ENCODE peak calls at places on chromosomes 6 and 20, in eight cellular contexts. Z is Peyer's patch, X is right lobe of liver, H is astrocyte, G is AG04449, Y is cardiac fibroblast, D is esophagus squamous epithelium, O is PC-9. N is an unnamed sample.

GRCh38 chr20:48921883-48922867 is 664 bp downstream of the ARFGEF2 start:
- DNase-seq in D (no peak), O (no peak), X (peak; percentile 75), H (peak; percentile 26), Z (no peak), Y (peak; percentile 52), G (no peak), N (no peak)

GRCh38 chr6:52990342-52990741 is 4.7 kb downstream of the GSTA4 start:
- DNase-seq in G (no peak), H (peak; percentile 45), X (no peak), Y (peak; percentile 44), D (no peak), O (no peak), Z (no peak), N (no peak)

GRCh38 chr20:23476015-23476754 is 14.7 kb upstream of the CST8 start:
- DNase-seq in H (no peak), D (no peak), Y (no peak), X (no peak), Z (no peak), O (no peak), G (no peak), N (no peak)

GRCh38 chr20:35739294-35740163 is 2.5 kb downstream of the RBM39 start:
- DNase-seq in Z (no peak), G (no peak), O (no peak), H (peak; percentile 21), D (no peak), Y (peak; percentile 69), X (no peak), N (no peak)

GRCh38 chr6:20946037-20946436 is 411.8 kb downstream of the CDKAL1 start:
- DNase-seq in O (no peak), Z (no peak), H (peak; percentile 69), Y (peak; percentile 50), D (no peak), G (no peak), X (no peak), N (peak; percentile 19)

GRCh38 chr6:131741688-131742393 is 31.0 kb upstream of the CTAGE9 start:
- DNase-seq in G (no peak), D (no peak), O (no peak), Y (no peak), Z (no peak), X (no peak), H (no peak), N (no peak)

GRCh38 chr20:1255675-1256074 is 10.4 kb upstream of the SNPH start:
- DNase-seq in Z (no peak), O (no peak), D (no peak), X (no peak), Y (no peak), H (no peak), G (no peak), N (no peak)

GRCh38 chr20:22584922-22585785 is 782 bp upstream of the FOXA2 start:
- DNase-seq in Z (no peak), O (no peak), G (no peak), D (no peak), Y (no peak), X (peak; percentile 80), H (no peak), N (no peak)

DNA sequence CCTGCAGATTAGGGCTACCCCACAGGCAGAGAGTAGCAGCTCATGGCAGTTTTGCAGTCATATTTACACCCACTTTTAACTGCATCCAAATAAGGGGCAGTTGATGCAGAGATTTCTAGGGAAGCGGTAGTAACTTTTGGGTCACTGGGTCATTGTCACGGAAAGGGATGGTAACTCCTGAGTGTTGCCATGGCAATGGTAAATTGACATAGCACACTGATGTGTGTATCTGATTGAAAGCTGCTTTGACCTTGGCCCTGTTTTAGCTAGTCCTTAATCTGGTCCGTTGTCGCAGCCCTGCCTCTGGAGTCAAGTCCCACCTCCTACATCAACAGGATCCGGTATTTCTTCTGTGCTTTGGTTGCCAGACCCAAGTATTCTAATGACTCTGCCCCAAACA is 199.1 kb upstream of the TCF21 start:
- DNase-seq in X (no peak), H (no peak), Y (no peak), O (no peak), Z (no peak), G (no peak), D (no peak), N (no peak)
- H3K4me3 ChIP-seq in X (no peak overlapping the region), H (no peak overlapping the region), Y (no peak overlapping the region), O (no peak overlapping the region), Z (no peak overlapping the region), G (no peak overlapping the region), D (no peak overlapping the region), N (no peak overlapping the region)

GRCh38 chr6:30744054-30744805 is at the start of gene IER3:
- DNase-seq in D (no peak), O (peak; percentile 93), H (peak; percentile 90), X (peak; percentile 93), Z (peak; percentile 66), G (no peak), Y (peak; percentile 98), N (no peak)
- TF ChIP-seq CTCF in D (peak; percentile 58), O (peak; percentile 51), H (no peak), X (peak; percentile 47), Z (peak; percentile 72), G (peak; percentile 61), Y (peak; percentile 38), N (peak; percentile 75)

GRCh38 chr6:28729501-28730402 is 194.0 kb downstream of the TRIM27 start:
- DNase-seq in Z (no peak), H (no peak), O (no peak), X (no peak), G (no peak), D (no peak), Y (no peak), N (no peak)
- H3K4me3 ChIP-seq in Z (peak overlapping the region; percentile 49), H (no peak overlapping the region), O (peak overlapping the region; percentile 73), X (peak overlapping the region; percentile 52), G (peak overlapping the region; percentile 75), D (peak overlapping the region; percentile 35), Y (no peak overlapping the region), N (peak overlapping the region; percentile 49)

GRCh38 chr6:77930382-77930781 is 277.5 kb downstream of the MEI4 start:
- DNase-seq in Y (no peak), O (no peak), Z (no peak), X (no peak), G (no peak), H (no peak), D (no peak), N (no peak)

GRCh38 chr6:77930945-77931344 is 278.1 kb downstream of the MEI4 start:
- DNase-seq in O (no peak), D (no peak), Y (no peak), X (no peak), Z (no peak), H (no peak), G (no peak), N (no peak)

GRCh38 chr6:77926198-77926752 is 273.4 kb downstream of the MEI4 start:
- DNase-seq in X (no peak), G (no peak), H (no peak), Z (no peak), D (no peak), Y (peak; percentile 11), O (no peak), N (no peak)
- TF ChIP-seq CTCF in X (peak; percentile 52), G (no peak), H (no peak), Z (peak; percentile 46), D (no peak), Y (no peak), O (no peak), N (no peak)

DNA sequence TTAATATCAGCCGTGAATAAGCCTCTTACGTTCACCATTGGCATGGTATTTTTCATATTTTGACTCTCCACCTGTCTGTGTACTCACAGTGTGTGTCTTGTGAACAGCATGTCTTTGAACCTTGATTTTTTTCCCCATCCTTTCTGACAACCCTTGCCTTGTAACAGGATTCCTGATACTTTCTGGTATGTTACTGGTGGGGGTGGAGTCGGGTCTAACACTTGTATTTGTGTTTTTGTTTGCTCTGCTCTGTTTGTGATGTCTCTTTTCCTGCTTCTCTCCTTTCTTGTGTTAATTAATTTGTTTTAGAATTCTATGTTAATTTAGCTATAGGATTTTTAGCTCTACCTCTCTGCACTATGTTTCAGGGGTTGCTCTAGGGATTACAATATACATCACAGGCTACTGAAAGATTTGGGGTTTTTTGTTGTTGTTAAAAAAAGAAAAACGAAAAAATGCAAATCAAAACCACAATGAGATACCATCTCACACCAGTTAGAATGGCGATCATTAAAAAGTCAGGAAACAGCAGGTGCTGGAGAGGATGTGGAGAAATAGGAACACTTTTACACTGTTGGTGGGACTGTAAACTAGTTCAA is 245.1 kb downstream of the CDH4 start:
- DNase-seq in X (no peak), Z (no peak), O (no peak), D (no peak), H (no peak), G (no peak), Y (no peak), N (no peak)
- H3K4me3 ChIP-seq in X (no peak overlapping the region), Z (no peak overlapping the region), O (no peak overlapping the region), D (no peak overlapping the region), H (no peak overlapping the region), G (no peak overlapping the region), Y (no peak overlapping the region), N (no peak overlapping the region)

GRCh38 chr6:63306446-63306845 is 13.3 kb downstream of the LGSN start:
- DNase-seq in Y (no peak), G (no peak), H (no peak), D (no peak), Z (no peak), O (no peak), X (no peak), N (no peak)

GRCh38 chr6:63305278-63305677 is 14.5 kb downstream of the LGSN start:
- DNase-seq in D (no peak), G (no peak), O (no peak), Z (no peak), H (no peak), Y (peak; percentile 2), X (no peak), N (no peak)

DNA sequence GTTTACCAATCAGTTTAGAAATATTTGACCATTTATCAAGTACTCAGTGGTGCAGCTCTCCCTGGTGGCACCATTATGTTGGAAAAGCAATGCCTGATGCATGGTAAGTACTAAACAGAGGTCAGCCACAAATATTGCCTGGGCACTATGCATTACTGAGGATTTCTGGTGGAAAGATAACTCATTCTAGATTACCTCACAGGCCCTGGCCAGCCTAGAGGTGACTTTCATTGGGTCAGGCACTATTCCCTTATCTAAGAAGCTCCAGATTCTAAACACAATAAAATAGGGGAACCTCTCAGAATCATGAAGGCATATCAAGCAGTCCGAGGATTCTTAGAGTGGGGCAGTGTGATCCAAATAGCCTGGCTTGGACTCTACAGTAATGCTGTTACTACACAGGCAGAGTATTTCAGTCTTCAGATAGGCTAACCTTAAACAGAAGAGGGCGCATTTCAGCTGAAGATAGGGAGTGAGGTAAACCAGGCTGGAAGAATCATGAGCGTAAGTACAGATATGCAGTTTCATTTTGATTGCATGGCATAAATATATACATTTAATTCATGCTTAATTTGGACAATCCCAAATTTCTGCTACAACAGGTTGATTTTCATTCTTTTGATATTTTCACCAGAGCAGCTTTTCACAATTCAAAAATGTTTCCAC is 12.1 kb downstream of the LGSN start:
- DNase-seq in H (peak; percentile 5), X (no peak), Y (peak; percentile 78), Z (no peak), G (no peak), D (no peak), O (no peak), N (peak; percentile 26)
- TF ChIP-seq CTCF in H (peak; percentile 36), X (peak; percentile 21), Y (peak; percentile 64), Z (no peak), G (peak; percentile 54), D (peak; percentile 14), O (peak; percentile 53), N (peak; percentile 56)